ENCODE peak calls at places on chromosomes 6 and 20, in six cellular contexts. Q, X, D, A, H and G are unnamed samples.

GRCh38 chr20:47370850-47371782 is 14.6 kb upstream of the ZMYND8 start:
- DNase-seq in X (no peak), A (peak), D (no peak), Q (no peak), H (no peak), G (no peak)

GRCh38 chr6:136317023-136317649 is 27.5 kb upstream of the BCLAF1 start:
- DNase-seq in D (peak), X (no peak), Q (peak), A (peak), H (peak), G (peak)

GRCh38 chr6:37187321-37188022 is 17.5 kb downstream of the PIM1 start:
- DNase-seq in X (no peak), A (no peak), H (peak), D (no peak), Q (peak), G (no peak)

GRCh38 chr20:37902504-37903313 is at the start of gene VSTM2L:
- DNase-seq in H (peak), D (peak), X (no peak), Q (no peak), A (peak), G (peak)

GRCh38 chr20:4563534-4563933 is 158.2 kb upstream of the PRND start:
- DNase-seq in H (no peak), A (peak), X (no peak), D (peak), Q (no peak), G (peak)

GRCh38 chr6:160238786-160239751 is 19.6 kb downstream of the SLC22A2 start:
- DNase-seq in X (no peak), A (no peak), Q (no peak), D (peak), H (no peak), G (no peak)

GRCh38 chr20:15236812-15237211 is 899.4 kb upstream of the FLRT3 start:
- DNase-seq in A (peak), X (no peak), Q (no peak), H (no peak), D (peak), G (peak)

GRCh38 chr6:108684809-108685329 is 124.2 kb downstream of the FOXO3 start:
- DNase-seq in Q (no peak), H (no peak), D (peak), A (peak), X (no peak), G (peak)

GRCh38 chr6:161414180-161414579 is 140.3 kb upstream of the AGPAT4 start:
- DNase-seq in H (no peak), D (no peak), Q (no peak), A (no peak), X (no peak), G (no peak)

GRCh38 chr6:132096996-132097395 is 145.8 kb upstream of the CCN2 start:
- DNase-seq in H (no peak), Q (no peak), D (no peak), A (no peak), X (no peak), G (no peak)

GRCh38 chr20:47768016-47768953 is 17.0 kb downstream of the SULF2 start:
- DNase-seq in Q (no peak), H (no peak), D (no peak), A (no peak), X (no peak), G (no peak)

GRCh38 chr6:132130530-132131298 is 179.5 kb upstream of the CCN2 start:
- DNase-seq in D (peak), H (no peak), Q (no peak), A (peak), X (peak), G (peak)

GRCh38 chr6:167207527-167207926 is 49.7 kb upstream of the GPR31 start:
- DNase-seq in D (no peak), H (no peak), X (no peak), Q (no peak), A (no peak), G (no peak)

GRCh38 chr6:111952821-111953535 is 79.7 kb upstream of the FYN start:
- DNase-seq in X (no peak), D (no peak), H (no peak), A (no peak), Q (no peak), G (peak)

GRCh38 chr6:53227847-53228246 is 79.2 kb upstream of the GCM1 start:
- DNase-seq in Q (no peak), A (no peak), D (no peak), H (no peak), X (no peak), G (no peak)

GRCh38 chr6:9007062-9007461 is 571.7 kb upstream of the SLC35B3 start:
- DNase-seq in A (no peak), X (no peak), D (no peak), H (no peak), Q (no peak), G (no peak)

GRCh38 chr20:45061244-45061643 is 39.7 kb downstream of the KCNS1 start:
- DNase-seq in D (peak), A (peak), X (no peak), H (no peak), Q (no peak), G (peak)

GRCh38 chr6:37279366-37280134 is 21.6 kb upstream of the TMEM217 start:
- DNase-seq in D (peak), A (peak), X (peak), H (no peak), Q (no peak), G (peak)

GRCh38 chr6:21259660-21260059 is 333.9 kb upstream of the SOX4 start:
- DNase-seq in Q (no peak), X (no peak), D (no peak), A (no peak), H (no peak), G (no peak)

GRCh38 chr6:90216081-90216977 is 80.3 kb downstream of the BACH2 start:
- DNase-seq in X (peak), A (peak), Q (no peak), D (peak), H (no peak), G (no peak)

GRCh38 chr6:8180327-8181161 is 78.2 kb upstream of the EEF1E1 start:
- DNase-seq in X (no peak), D (peak), H (no peak), Q (no peak), A (peak), G (peak)

GRCh38 chr20:61118429-61119224 is 133.4 kb upstream of the CDH4 start:
- DNase-seq in D (peak), H (no peak), Q (no peak), A (peak), X (no peak), G (peak)

GRCh38 chr20:32354592-32355416 is 3.3 kb upstream of the ASXL1 start:
- DNase-seq in D (peak), Q (no peak), A (peak), H (peak), X (no peak), G (peak)

GRCh38 chr6:54404791-54405190 is 96.5 kb downstream of the TINAG start:
- DNase-seq in H (no peak), A (no peak), Q (no peak), X (no peak), D (peak), G (no peak)